ENCODE peak calls at places on chromosomes 13 and 19, in eight cellular contexts. G is CD8-positive, alpha-beta T cell; K is IMR-90; J is neural progenitor cell; T is body of pancreas; P is colonic mucosa; Y is cardiac muscle cell; A is CD8-positive, alpha-beta memory T cell. W is an unnamed sample. For H3K4me1 and H3K36me3, the result is how much of the 10 kb centered on the place peaks cover.

GRCh38 chr19:5684694-5685430 is 4.0 kb downstream of the HSD11B1L start:
- DNase-seq in G (no peak), K (no peak), J (no peak), T (no peak), P (no peak), Y (no peak), A (no peak), W (no peak)

GRCh38 chr19:42985588-42985987 is 40.7 kb downstream of the PSG11 start:
- DNase-seq in G (no peak), K (peak), J (no peak), T (no peak), P (no peak), Y (no peak), A (no peak), W (no peak)

GRCh38 chr13:66951426-66951825 is 278.7 kb downstream of the PCDH9 start:
- DNase-seq in G (no peak), K (no peak), J (no peak), T (no peak), P (no peak), Y (no peak), A (no peak), W (no peak)

GRCh38 chr13:91406619-91407018 is 8.2 kb downstream of the GPC5 start:
- DNase-seq in G (no peak), K (peak), J (peak), T (peak), P (no peak), Y (no peak), A (no peak), W (no peak)

GRCh38 chr13:73835138-73835721 is 299.0 kb downstream of the KLF12 start:
- DNase-seq in G (no peak), K (peak), J (peak), T (no peak), P (no peak), Y (peak), A (no peak), W (no peak)

GRCh38 chr13:98461525-98462240 is 115.2 kb downstream of the STK24 start:
- DNase-seq in G (no peak), K (no peak), J (peak), T (no peak), P (no peak), Y (no peak), A (no peak), W (no peak)

GRCh38 chr19:51564791-51565190 is 6.3 kb upstream of the ZNF175 start:
- DNase-seq in G (no peak), K (no peak), J (no peak), T (no peak), P (no peak), Y (no peak), A (no peak), W (no peak)

GRCh38 chr13:36530050-36530789 is 97.9 kb downstream of the CCNA1 start:
- DNase-seq in G (no peak), K (no peak), J (peak), T (no peak), P (no peak), Y (no peak), A (no peak), W (no peak)

GRCh38 chr13:98978280-98978679 is 416 bp upstream of the DOCK9 start:
- DNase-seq in G (no peak), K (peak), J (no peak), T (no peak), P (no peak), Y (no peak), A (no peak), W (no peak)

GRCh38 chr19:16588824-16589577 is 16.8 kb upstream of the SLC35E1 start:
- DNase-seq in G (no peak), K (no peak), J (no peak), T (no peak), P (no peak), Y (no peak), A (no peak), W (no peak)

GRCh38 chr13:109509154-109509905 is 277.1 kb downstream of the IRS2 start:
- DNase-seq in G (no peak), K (peak), J (no peak), T (no peak), P (no peak), Y (no peak), A (no peak), W (no peak)

GRCh38 chr19:45542234-45542668 is 35.0 kb downstream of the VASP start:
- DNase-seq in G (no peak), K (no peak), J (no peak), T (no peak), P (no peak), Y (no peak), A (no peak), W (no peak)

GRCh38 chr19:8451885-8452284 is 7.1 kb downstream of the HNRNPM start:
- DNase-seq in G (no peak), K (peak), J (peak), T (no peak), P (no peak), Y (no peak), A (no peak), W (no peak)
- H3K4me1 ChIP-seq in G (half or more), K (under half), J (under half), T (half or more), P (under half), Y (under half), A (half or more), W (under half)

GRCh38 chr19:800360-801029 is 3.2 kb downstream of the PTBP1 start:
- DNase-seq in G (no peak), K (no peak), J (no peak), T (peak), P (peak), Y (peak), A (no peak), W (no peak)
- H3K36me3 ChIP-seq in G (under half), K (under half), J (under half), T (under half), P (under half), Y (under half), A (under half), W (under half)

GRCh38 chr19:3670796-3671679 is 29.2 kb downstream of the PIP5K1C start:
- DNase-seq in G (peak), K (peak), J (no peak), T (peak), P (peak), Y (no peak), A (no peak), W (peak)

GRCh38 chr19:3670258-3670795 is 29.9 kb downstream of the PIP5K1C start:
- DNase-seq in G (no peak), K (peak), J (peak), T (peak), P (peak), Y (no peak), A (no peak), W (peak)

GRCh38 chr19:3672575-3672948 is 27.7 kb downstream of the PIP5K1C start:
- DNase-seq in G (no peak), K (no peak), J (no peak), T (no peak), P (no peak), Y (no peak), A (no peak), W (no peak)

GRCh38 chr19:3672993-3673392 is 27.3 kb downstream of the PIP5K1C start:
- DNase-seq in G (no peak), K (no peak), J (peak), T (no peak), P (no peak), Y (no peak), A (no peak), W (no peak)

DNA sequence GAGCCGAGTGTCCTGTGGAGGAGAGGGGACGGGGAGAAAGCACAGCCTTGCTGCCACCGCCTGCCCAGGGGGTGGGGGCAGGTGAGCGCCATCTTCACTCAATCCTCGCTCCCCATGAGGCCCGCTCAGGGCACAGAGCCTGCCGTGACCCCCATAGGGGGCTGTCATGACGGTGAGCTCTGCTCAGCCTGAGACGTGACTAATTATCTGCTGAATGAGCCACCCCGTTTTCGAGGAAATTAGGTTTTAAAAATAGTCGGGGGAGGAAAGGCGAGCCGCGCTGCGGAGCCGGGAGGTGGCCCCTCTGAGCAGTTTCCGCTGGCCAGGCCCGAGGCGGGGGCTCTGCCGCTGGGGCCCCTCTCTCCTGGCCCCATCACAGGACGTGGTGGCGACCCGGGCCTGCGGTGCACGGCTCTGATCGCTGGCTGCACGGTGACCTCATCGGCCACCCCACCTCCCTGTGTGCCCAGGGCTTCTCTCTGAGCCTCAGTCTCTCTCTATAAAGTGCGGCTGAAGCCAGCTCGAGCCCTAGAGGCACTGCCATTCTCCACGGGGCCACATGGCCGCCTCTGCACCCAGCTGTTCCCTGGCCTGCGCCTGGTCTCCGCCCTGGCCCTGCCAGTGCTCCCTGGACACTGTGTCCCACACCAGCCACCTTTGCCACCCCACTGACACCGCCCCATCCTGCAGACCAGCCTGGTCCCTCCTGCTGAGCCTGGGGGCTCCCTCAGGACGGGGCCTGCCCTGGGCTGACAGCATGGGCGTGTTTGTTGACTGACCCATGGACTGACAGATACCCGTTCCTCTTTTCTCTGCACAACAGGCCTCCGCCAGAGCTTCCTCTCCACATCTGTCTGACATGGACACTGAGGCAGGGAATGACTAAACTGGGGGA is 28.3 kb downstream of the PIP5K1C start:
- DNase-seq in G (no peak), K (peak), J (no peak), T (no peak), P (no peak), Y (no peak), A (no peak), W (no peak)
- H3K4me3 ChIP-seq in G (no peak), K (no peak), J (no peak), T (no peak), P (no peak), Y (no peak), A (no peak), W (peak)

DNA sequence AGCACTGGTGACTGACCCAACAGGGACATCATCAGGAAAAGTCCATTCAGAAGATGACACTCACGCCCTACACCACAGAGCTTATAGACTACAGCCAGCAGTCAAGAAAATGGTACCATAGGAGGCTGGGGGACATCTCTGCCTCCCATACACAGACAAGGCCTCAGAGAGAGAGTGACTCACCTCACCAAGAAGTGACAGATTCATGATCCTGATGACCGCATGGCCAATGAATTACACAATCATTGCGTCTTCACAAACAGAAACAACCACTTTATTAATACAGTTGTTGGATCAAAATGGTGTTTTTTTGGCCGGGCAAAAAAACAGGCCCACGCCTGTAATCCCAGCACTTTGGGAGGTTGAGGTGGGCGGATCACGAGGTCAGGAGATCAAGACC is 260.8 kb upstream of the TSHZ3 start:
- DNase-seq in G (no peak), K (no peak), J (no peak), T (no peak), P (no peak), Y (no peak), A (no peak), W (no peak)
- H3K4me1 ChIP-seq in G (under half), K (under half), J (under half), T (under half), P (under half), Y (under half), A (under half), W (under half)

GRCh38 chr13:114241918-114242317 is 7.2 kb downstream of the CDC16 start:
- DNase-seq in G (no peak), K (peak), J (no peak), T (no peak), P (no peak), Y (no peak), A (no peak), W (no peak)

GRCh38 chr13:114248011-114248410 is 13.3 kb downstream of the CDC16 start:
- DNase-seq in G (no peak), K (peak), J (no peak), T (no peak), P (no peak), Y (no peak), A (no peak), W (no peak)

GRCh38 chr13:114249062-114249461 is 14.4 kb downstream of the CDC16 start:
- DNase-seq in G (no peak), K (no peak), J (no peak), T (no peak), P (peak), Y (no peak), A (no peak), W (no peak)

GRCh38 chr13:114244637-114245036 is 9.9 kb downstream of the CDC16 start:
- DNase-seq in G (no peak), K (no peak), J (no peak), T (no peak), P (no peak), Y (no peak), A (no peak), W (no peak)
- H3K36me3 ChIP-seq in G (half or more), K (half or more), J (under half), T (under half), P (under half), Y (half or more), A (half or more), W (half or more)

DNA sequence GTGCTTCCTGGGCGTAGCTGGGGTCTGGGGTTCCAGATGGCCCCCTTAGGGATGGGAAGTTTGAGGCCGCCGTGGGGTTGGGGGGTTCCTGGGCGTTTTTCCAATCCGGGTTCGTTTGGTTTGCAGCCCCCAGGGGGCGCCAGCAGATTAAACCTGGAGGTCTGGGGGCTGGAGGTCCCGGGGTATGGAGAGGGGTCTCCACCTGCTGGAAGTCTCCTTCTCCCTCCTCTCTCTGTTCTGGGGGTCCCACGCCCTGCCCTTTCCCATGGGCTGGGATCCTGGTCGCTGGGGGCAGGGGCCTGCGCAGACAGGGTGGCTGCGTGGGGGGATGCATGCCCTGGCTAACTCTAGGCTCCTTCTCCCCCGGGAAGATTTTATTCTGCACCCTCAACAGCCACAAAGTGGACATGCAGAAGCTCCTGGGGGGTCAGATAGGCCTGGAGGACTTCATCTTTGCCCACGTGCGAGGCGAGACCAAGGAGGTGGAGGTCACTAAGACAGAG is 897 bp downstream of the GIPC3 start:
- DNase-seq in G (peak), K (no peak), J (peak), T (no peak), P (no peak), Y (peak), A (no peak), W (no peak)
- H3K4me3 ChIP-seq in G (peak), K (no peak), J (peak), T (no peak), P (no peak), Y (peak), A (peak), W (peak)

GRCh38 chr19:13037161-13037560 is 41.9 kb downstream of the NFIX start:
- DNase-seq in G (no peak), K (peak), J (no peak), T (no peak), P (no peak), Y (no peak), A (no peak), W (no peak)
- H3K4me1 ChIP-seq in G (under half), K (half or more), J (under half), T (half or more), P (under half), Y (under half), A (under half), W (half or more)

DNA sequence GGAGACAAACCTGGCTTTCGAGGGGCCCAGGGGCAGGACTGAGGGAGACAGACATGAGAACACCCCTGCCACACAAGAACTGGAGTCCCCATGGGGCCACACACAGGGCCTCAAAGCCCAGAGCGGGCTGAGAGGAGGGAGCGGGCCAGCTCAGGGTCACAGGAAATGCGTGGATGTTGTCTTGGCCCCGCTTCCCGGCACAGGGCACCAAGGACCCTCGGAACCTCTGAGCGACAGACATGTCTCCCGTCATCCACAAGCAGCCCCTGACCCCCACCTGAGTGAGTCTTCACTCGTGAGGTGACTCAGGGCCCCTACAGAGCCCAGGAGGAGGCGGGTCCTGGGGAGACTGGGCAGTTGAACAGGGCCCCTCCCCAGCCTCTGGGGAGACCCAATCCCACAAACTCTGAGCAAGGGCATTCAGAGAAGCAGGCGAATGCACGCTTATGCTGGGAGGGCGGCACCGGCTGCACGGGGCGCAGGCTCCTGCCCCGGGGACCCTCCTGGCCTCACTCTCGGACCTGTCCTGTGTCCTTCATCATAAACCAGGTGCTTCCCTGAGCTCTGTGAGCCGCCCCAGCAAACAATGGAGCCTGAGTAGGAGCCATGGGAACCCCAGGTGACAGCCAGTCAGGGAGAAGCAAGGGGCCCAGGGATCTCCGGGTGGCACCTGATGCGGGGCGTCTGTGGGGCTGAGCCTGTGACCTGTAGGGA is 20.1 kb downstream of the SGTA start:
- DNase-seq in G (no peak), K (no peak), J (no peak), T (no peak), P (no peak), Y (no peak), A (no peak), W (no peak)
- H3K36me3 ChIP-seq in G (under half), K (half or more), J (under half), T (under half), P (under half), Y (under half), A (under half), W (half or more)